ENCODE peak calls at places on chromosomes 1 and 21, in ten cellular contexts. T, X, K, Q, J, A, E, U, O and P are unnamed samples.

GRCh38 chr21:23963454-23963853 is 1643.8 kb downstream of the MRPL39 start:
- DNase-seq in T (no peak), K (no peak), Q (no peak), E (no peak), X (no peak), A (no peak), O (no peak), U (no peak), J (no peak), P (no peak)

GRCh38 chr1:16420719-16421118 is 16.5 kb downstream of the SPATA21 start:
- DNase-seq in E (peak; percentile 58), X (peak; percentile 52), T (no peak), Q (no peak), A (peak; percentile 12), J (no peak), K (no peak), U (no peak), O (peak; percentile 29), P (peak; percentile 70)

GRCh38 chr1:28601696-28602095 is 9.6 kb downstream of the RAB42 start:
- DNase-seq in X (peak; percentile 8), K (no peak), A (no peak), T (no peak), U (no peak), Q (peak; percentile 64), O (no peak), J (peak; percentile 65), E (no peak), P (no peak)

GRCh38 chr1:186605762-186606350 is 74.4 kb downstream of the PTGS2 start:
- DNase-seq in J (peak; percentile 76), A (no peak), K (peak; percentile 43), T (no peak), Q (no peak), U (no peak), E (peak; percentile 64), X (peak; percentile 17), O (peak; percentile 9), P (no peak)

GRCh38 chr1:23475134-23475628 is 8.8 kb downstream of the ASAP3 start:
- DNase-seq in O (no peak), U (no peak), E (no peak), J (no peak), X (no peak), A (no peak), Q (peak; percentile 73), K (no peak), T (no peak), P (no peak)

GRCh38 chr1:215830221-215830620 is 263.1 kb downstream of the KCTD3 start:
- DNase-seq in T (no peak), U (no peak), Q (no peak), O (no peak), K (no peak), A (no peak), J (no peak), X (no peak), E (no peak), P (no peak)

GRCh38 chr1:8061210-8061609 is 35.1 kb upstream of the ERRFI1 start:
- DNase-seq in J (peak; percentile 53), T (peak; percentile 88), A (no peak), K (no peak), X (no peak), O (no peak), E (peak; percentile 32), Q (peak; percentile 90), U (no peak), P (no peak)

GRCh38 chr1:92343061-92343460 is 44.2 kb downstream of the RPAP2 start:
- DNase-seq in T (no peak), O (no peak), J (no peak), Q (no peak), E (no peak), U (no peak), A (no peak), X (no peak), K (no peak), P (no peak)

GRCh38 chr1:117846674-117847425 is 82.6 kb downstream of the GDAP2 start:
- DNase-seq in J (no peak), K (no peak), Q (no peak), E (peak; percentile 33), A (no peak), X (no peak), T (no peak), O (no peak), U (no peak), P (no peak)

GRCh38 chr1:220894025-220894923 is 15.0 kb downstream of the HLX start:
- DNase-seq in E (peak; percentile 61), O (no peak), Q (no peak), J (no peak), T (no peak), A (no peak), X (no peak), K (no peak), U (no peak), P (no peak)

GRCh38 chr1:208431721-208432120 is 187.5 kb upstream of the PLXNA2 start:
- DNase-seq in Q (peak; percentile 44), A (no peak), K (no peak), T (no peak), J (no peak), X (no peak), E (peak; percentile 23), O (no peak), U (no peak), P (no peak)